ENCODE peak calls at places on chromosomes 2 and 18, in seven cellular contexts. One of them, this sample, is unnamed.
A peak's percentile ranks its signal among the peaks of the same experiment; 100 is the strongest.

GRCh38 chr2:31324000-31324633 is 90.2 kb downstream of the EHD3 start:
- DNase-seq in spleen: no peak
- DNase-seq in cardiac muscle cell: no peak
- DNase-seq in MM.1S: peak; percentile 62
- DNase-seq in BJ: no peak
- DNase-seq in breast epithelium: no peak
- DNase-seq in GM23338: no peak
- DNase-seq in this sample: peak; percentile 30

GRCh38 chr2:205720451-205720902 is 38.2 kb downstream of the NRP2 start:
- DNase-seq in spleen: no peak
- DNase-seq in cardiac muscle cell: no peak
- DNase-seq in MM.1S: no peak
- DNase-seq in BJ: no peak
- DNase-seq in breast epithelium: no peak
- DNase-seq in GM23338: peak; percentile 73
- DNase-seq in this sample: no peak

GRCh38 chr2:212451786-212452200 is 86.8 kb downstream of the ERBB4 start:
- DNase-seq in spleen: no peak
- DNase-seq in cardiac muscle cell: peak; percentile 2
- DNase-seq in MM.1S: no peak
- DNase-seq in BJ: peak; percentile 43
- DNase-seq in breast epithelium: no peak
- DNase-seq in GM23338: peak; percentile 15
- DNase-seq in this sample: peak; percentile 41

GRCh38 chr2:237602409-237602808 is 11.9 kb upstream of the RAB17 start:
- DNase-seq in spleen: no peak
- DNase-seq in cardiac muscle cell: no peak
- DNase-seq in MM.1S: no peak
- DNase-seq in BJ: no peak
- DNase-seq in breast epithelium: no peak
- DNase-seq in GM23338: no peak
- DNase-seq in this sample: no peak

GRCh38 chr2:197556456-197556855 is 40.6 kb downstream of the MOB4 start:
- DNase-seq in spleen: no peak
- DNase-seq in cardiac muscle cell: peak; percentile 53
- DNase-seq in MM.1S: no peak
- DNase-seq in BJ: no peak
- DNase-seq in breast epithelium: no peak
- DNase-seq in GM23338: no peak
- DNase-seq in this sample: peak; percentile 40

GRCh38 chr2:168160897-168161296 is 86.5 kb downstream of the STK39 start:
- DNase-seq in spleen: no peak
- DNase-seq in cardiac muscle cell: no peak
- DNase-seq in MM.1S: no peak
- DNase-seq in BJ: no peak
- DNase-seq in breast epithelium: no peak
- DNase-seq in GM23338: peak; percentile 89
- DNase-seq in this sample: no peak

GRCh38 chr18:41126541-41127235 is 828.3 kb upstream of the PIK3C3 start:
- DNase-seq in spleen: no peak
- DNase-seq in cardiac muscle cell: peak; percentile 29
- DNase-seq in MM.1S: no peak
- DNase-seq in BJ: peak; percentile 62
- DNase-seq in breast epithelium: no peak
- DNase-seq in GM23338: no peak
- DNase-seq in this sample: peak; percentile 62

GRCh38 chr2:113061241-113061640 is 2.2 kb downstream of the IL36RN start:
- DNase-seq in spleen: no peak
- DNase-seq in cardiac muscle cell: no peak
- DNase-seq in MM.1S: no peak
- DNase-seq in BJ: no peak
- DNase-seq in breast epithelium: no peak
- DNase-seq in GM23338: no peak
- DNase-seq in this sample: no peak

GRCh38 chr2:88187038-88187676 is 17.0 kb downstream of the THNSL2 start:
- DNase-seq in spleen: no peak
- DNase-seq in cardiac muscle cell: peak; percentile 57
- DNase-seq in MM.1S: peak; percentile 74
- DNase-seq in BJ: no peak
- DNase-seq in breast epithelium: no peak
- DNase-seq in GM23338: peak; percentile 96
- DNase-seq in this sample: peak; percentile 60

GRCh38 chr2:137938204-137938603 is 26.1 kb upstream of the HNMT start:
- DNase-seq in spleen: no peak
- DNase-seq in cardiac muscle cell: peak; percentile 91
- DNase-seq in MM.1S: no peak
- DNase-seq in BJ: no peak
- DNase-seq in breast epithelium: no peak
- DNase-seq in GM23338: no peak
- DNase-seq in this sample: peak; percentile 76

GRCh38 chr2:23686405-23687029 is 240.4 kb downstream of the ATAD2B start:
- DNase-seq in spleen: no peak
- DNase-seq in cardiac muscle cell: no peak
- DNase-seq in MM.1S: no peak
- DNase-seq in BJ: no peak
- DNase-seq in breast epithelium: no peak
- DNase-seq in GM23338: no peak
- DNase-seq in this sample: no peak

GRCh38 chr18:33866386-33866785 is 288.4 kb downstream of the ASXL3 start:
- DNase-seq in spleen: no peak
- DNase-seq in cardiac muscle cell: no peak
- DNase-seq in MM.1S: no peak
- DNase-seq in BJ: no peak
- DNase-seq in breast epithelium: no peak
- DNase-seq in GM23338: no peak
- DNase-seq in this sample: no peak

GRCh38 chr18:73724908-73725307 is 422.7 kb downstream of the FBXO15 start:
- DNase-seq in spleen: no peak
- DNase-seq in cardiac muscle cell: peak; percentile 25
- DNase-seq in MM.1S: no peak
- DNase-seq in BJ: no peak
- DNase-seq in breast epithelium: no peak
- DNase-seq in GM23338: no peak
- DNase-seq in this sample: no peak

GRCh38 chr18:61824733-61825363 is 68.0 kb downstream of the RNF152 start:
- DNase-seq in spleen: no peak
- DNase-seq in cardiac muscle cell: peak; percentile 12
- DNase-seq in MM.1S: no peak
- DNase-seq in BJ: no peak
- DNase-seq in breast epithelium: no peak
- DNase-seq in GM23338: no peak
- DNase-seq in this sample: peak; percentile 39

GRCh38 chr18:67599277-67599676 is 82.8 kb upstream of the DSEL start:
- DNase-seq in spleen: no peak
- DNase-seq in cardiac muscle cell: peak; percentile 33
- DNase-seq in MM.1S: no peak
- DNase-seq in BJ: no peak
- DNase-seq in breast epithelium: no peak
- DNase-seq in GM23338: no peak
- DNase-seq in this sample: peak; percentile 73

DNA sequence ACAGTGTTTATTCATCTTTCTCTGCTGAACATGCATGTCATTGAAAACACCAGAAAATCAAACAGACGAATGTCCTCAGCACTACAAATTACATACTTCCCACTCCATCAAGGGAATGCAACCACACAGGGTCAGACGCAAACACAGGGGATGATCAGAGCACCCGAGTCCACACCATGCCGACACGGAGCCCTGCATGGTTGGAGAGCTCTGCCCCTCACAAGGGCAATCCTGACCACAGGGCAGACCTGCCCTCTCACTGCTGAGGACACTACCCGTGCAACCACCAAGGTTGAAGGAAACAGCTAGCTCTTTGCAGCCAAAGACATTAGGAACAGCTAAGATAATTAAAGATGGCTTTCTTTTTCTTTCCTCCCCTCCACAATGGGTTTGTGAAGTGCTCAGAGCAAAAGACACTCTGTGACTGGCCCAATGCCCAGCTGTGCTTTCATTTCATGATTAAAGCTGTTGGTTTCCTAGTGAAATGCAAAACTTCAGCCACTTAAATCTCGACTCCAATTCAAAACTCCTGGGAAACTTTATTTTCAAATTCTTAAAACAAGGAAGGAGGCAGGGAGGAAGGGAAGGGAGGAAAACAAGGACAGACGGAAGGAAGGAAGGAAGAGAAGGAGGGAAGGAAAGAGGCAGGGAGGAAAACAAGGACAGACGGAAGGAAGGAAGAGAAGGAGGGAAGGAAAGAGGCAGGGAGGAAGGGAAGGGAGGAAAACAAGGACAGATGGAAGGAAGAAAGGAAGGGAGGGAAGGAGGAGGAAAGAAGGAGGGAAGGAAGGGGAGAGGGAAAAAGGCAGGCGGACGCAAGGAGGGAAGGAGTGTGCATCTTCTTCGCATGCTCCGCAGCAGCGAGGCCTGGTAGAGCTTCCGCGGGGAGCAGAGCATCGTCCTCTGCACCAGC is 65.8 kb downstream of the NDUFA10 start:
- DNase-seq in spleen: peak; percentile 53
- DNase-seq in cardiac muscle cell: peak; percentile 23
- DNase-seq in MM.1S: no peak
- DNase-seq in BJ: no peak
- DNase-seq in breast epithelium: no peak
- DNase-seq in GM23338: no peak
- DNase-seq in this sample: peak; percentile 34
- H3K4me3 ChIP-seq in spleen: no peak overlapping the region
- H3K4me3 ChIP-seq in cardiac muscle cell: no peak overlapping the region
- H3K4me3 ChIP-seq in MM.1S: no peak overlapping the region
- H3K4me3 ChIP-seq in BJ: no peak overlapping the region
- H3K4me3 ChIP-seq in breast epithelium: no peak overlapping the region
- H3K4me3 ChIP-seq in GM23338: no peak overlapping the region
- H3K4me3 ChIP-seq in this sample: no peak overlapping the region

GRCh38 chr2:177516786-177517544 is 124.4 kb downstream of the AGPS start:
- DNase-seq in spleen: no peak
- DNase-seq in cardiac muscle cell: no peak
- DNase-seq in MM.1S: no peak
- DNase-seq in BJ: no peak
- DNase-seq in breast epithelium: no peak
- DNase-seq in GM23338: no peak
- DNase-seq in this sample: no peak
- TF ChIP-seq CTCF in spleen: no peak
- TF ChIP-seq CTCF in cardiac muscle cell: no peak
- TF ChIP-seq CTCF in MM.1S: no peak
- TF ChIP-seq CTCF in BJ: no peak
- TF ChIP-seq CTCF in breast epithelium: no peak
- TF ChIP-seq CTCF in GM23338: no peak
- TF ChIP-seq CTCF in this sample: no peak

GRCh38 chr2:157837851-157838441 is 38.2 kb downstream of the ACVR1 start:
- DNase-seq in spleen: no peak
- DNase-seq in cardiac muscle cell: peak; percentile 43
- DNase-seq in MM.1S: no peak
- DNase-seq in BJ: no peak
- DNase-seq in breast epithelium: no peak
- DNase-seq in GM23338: no peak
- DNase-seq in this sample: peak; percentile 62
- H3K4me3 ChIP-seq in spleen: peak overlapping the region; percentile 14
- H3K4me3 ChIP-seq in cardiac muscle cell: no peak overlapping the region
- H3K4me3 ChIP-seq in MM.1S: no peak overlapping the region
- H3K4me3 ChIP-seq in BJ: peak overlapping the region; percentile 28
- H3K4me3 ChIP-seq in breast epithelium: peak overlapping the region; percentile 25
- H3K4me3 ChIP-seq in GM23338: no peak overlapping the region
- H3K4me3 ChIP-seq in this sample: peak overlapping the region; percentile 43

DNA sequence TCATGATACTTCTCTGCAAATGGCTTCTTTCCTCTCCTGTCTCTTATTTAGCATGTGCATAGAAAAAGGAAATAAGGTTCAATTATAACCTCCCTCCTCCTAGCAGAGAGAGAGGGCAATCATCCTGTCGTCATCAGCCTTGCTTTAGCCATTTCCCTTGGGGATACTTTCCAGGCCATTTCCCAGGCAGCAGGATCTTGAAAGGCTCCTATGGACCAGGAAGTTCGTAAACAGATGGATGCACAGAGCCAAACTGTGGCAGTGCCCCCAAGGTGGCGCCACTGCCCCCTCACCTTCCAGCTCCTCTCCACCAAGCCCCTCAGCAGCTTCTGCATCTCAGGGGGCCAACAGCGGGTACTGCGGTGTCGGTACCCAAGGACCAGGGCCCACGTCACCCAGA is 157.4 kb downstream of the DTNA start:
- DNase-seq in spleen: no peak
- DNase-seq in cardiac muscle cell: peak; percentile 43
- DNase-seq in MM.1S: no peak
- DNase-seq in BJ: no peak
- DNase-seq in breast epithelium: no peak
- DNase-seq in GM23338: peak; percentile 76
- DNase-seq in this sample: no peak
- TF ChIP-seq CTCF in spleen: no peak
- TF ChIP-seq CTCF in cardiac muscle cell: peak; percentile 38
- TF ChIP-seq CTCF in MM.1S: peak; percentile 24
- TF ChIP-seq CTCF in BJ: no peak
- TF ChIP-seq CTCF in breast epithelium: no peak
- TF ChIP-seq CTCF in GM23338: peak; percentile 77
- TF ChIP-seq CTCF in this sample: peak; percentile 40

GRCh38 chr2:144071461-144071860 is 448.5 kb downstream of the ZEB2 start:
- DNase-seq in spleen: no peak
- DNase-seq in cardiac muscle cell: peak; percentile 58
- DNase-seq in MM.1S: no peak
- DNase-seq in BJ: no peak
- DNase-seq in breast epithelium: no peak
- DNase-seq in GM23338: peak; percentile 17
- DNase-seq in this sample: peak; percentile 84
- H3K4me3 ChIP-seq in spleen: no peak overlapping the region
- H3K4me3 ChIP-seq in cardiac muscle cell: no peak overlapping the region
- H3K4me3 ChIP-seq in MM.1S: no peak overlapping the region
- H3K4me3 ChIP-seq in BJ: no peak overlapping the region
- H3K4me3 ChIP-seq in breast epithelium: no peak overlapping the region
- H3K4me3 ChIP-seq in GM23338: no peak overlapping the region
- H3K4me3 ChIP-seq in this sample: no peak overlapping the region

DNA sequence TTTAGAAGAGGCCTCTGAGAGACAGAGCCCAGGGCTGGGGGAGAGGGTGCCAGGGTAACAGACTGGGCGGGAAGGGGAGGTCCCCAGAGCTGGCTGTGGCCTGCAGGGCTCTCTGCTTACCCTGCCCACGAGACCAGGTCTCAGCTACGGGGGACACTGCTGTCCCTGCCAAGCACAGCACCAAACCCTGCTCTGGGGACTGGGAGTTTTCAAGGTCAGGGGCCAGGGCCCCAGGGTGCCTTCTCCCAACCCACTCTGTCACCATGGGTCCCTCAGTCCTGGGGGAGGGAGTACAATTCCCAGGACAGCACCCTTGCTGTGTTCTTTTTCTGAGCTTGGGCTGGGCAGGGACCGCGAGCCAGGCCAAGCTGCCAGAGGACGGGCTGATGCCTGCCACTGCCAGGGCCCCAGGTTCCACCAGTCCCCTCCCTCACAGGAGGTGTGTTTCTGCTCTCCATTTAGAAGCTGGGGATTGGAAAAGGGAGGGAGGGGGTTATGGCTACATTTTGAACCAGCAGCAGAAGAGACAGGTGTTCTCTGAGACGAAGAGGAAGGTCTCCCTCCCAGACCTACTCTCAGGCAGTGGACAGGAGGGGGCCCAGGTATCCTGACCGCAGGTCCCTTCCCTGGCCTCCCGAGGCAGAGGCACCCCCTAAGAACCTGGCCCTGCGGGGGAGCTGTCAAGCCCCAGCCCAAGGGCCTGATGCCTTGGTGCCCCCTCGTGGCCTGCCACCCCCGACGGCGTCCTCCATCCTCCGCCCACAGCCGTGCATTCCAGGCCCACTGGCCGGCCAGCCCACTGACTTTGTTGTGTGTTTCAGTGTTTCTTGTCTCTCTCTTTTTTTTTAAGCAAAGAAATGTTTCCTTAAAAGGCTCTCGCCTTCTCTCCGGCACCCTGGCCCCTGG is 80.4 kb downstream of the TNS1 start:
- DNase-seq in spleen: no peak
- DNase-seq in cardiac muscle cell: peak; percentile 63
- DNase-seq in MM.1S: no peak
- DNase-seq in BJ: no peak
- DNase-seq in breast epithelium: no peak
- DNase-seq in GM23338: no peak
- DNase-seq in this sample: peak; percentile 49
- TF ChIP-seq CTCF in spleen: peak; percentile 9
- TF ChIP-seq CTCF in cardiac muscle cell: peak; percentile 26
- TF ChIP-seq CTCF in MM.1S: no peak
- TF ChIP-seq CTCF in BJ: no peak
- TF ChIP-seq CTCF in breast epithelium: no peak
- TF ChIP-seq CTCF in GM23338: peak; percentile 42
- TF ChIP-seq CTCF in this sample: peak; percentile 32